ENCODE peak calls at places on chromosomes 4 and X, in six cellular contexts. O, F, E, B, I and N are unnamed samples.

GRCh38 chrX:39766882-39767281 is 330.9 kb downstream of the BCOR start:
- DNase-seq in O (no peak), I (no peak), F (no peak), E (no peak), B (no peak), N (no peak)

GRCh38 chr4:113043591-113043990 is 5.9 kb upstream of the ANK2 start:
- DNase-seq in O (no peak), I (no peak), B (no peak), F (no peak), E (no peak), N (no peak)

GRCh38 chrX:153928846-153929245 is 2.8 kb upstream of the ARHGAP4 start:
- DNase-seq in O (no peak), I (no peak), F (no peak), E (no peak), B (no peak), N (no peak)

GRCh38 chr4:124206779-124207605 is 505.5 kb downstream of the ANKRD50 start:
- DNase-seq in E (no peak), I (no peak), B (no peak), F (no peak), O (no peak), N (no peak)

GRCh38 chr4:7195546-7196282 is 3.4 kb downstream of the SORCS2 start:
- DNase-seq in I (no peak), E (peak; percentile 75), F (no peak), O (peak; percentile 10), B (no peak), N (no peak)

GRCh38 chr4:41656572-41657301 is 91.8 kb downstream of the PHOX2B start:
- DNase-seq in I (no peak), B (no peak), F (no peak), O (no peak), E (no peak), N (no peak)

GRCh38 chrX:110002300-110003166 is at the start of gene TMEM164:
- DNase-seq in E (peak; percentile 80), I (peak; percentile 89), O (peak; percentile 84), B (peak; percentile 77), F (peak; percentile 89), N (peak; percentile 37)

GRCh38 chrX:115030635-115031034 is 13.2 kb upstream of the IL13RA2 start:
- DNase-seq in B (peak; percentile 92), I (no peak), F (peak; percentile 63), O (no peak), E (no peak), N (no peak)

GRCh38 chrX:145552643-145553042 is 265.0 kb upstream of the SLITRK2 start:
- DNase-seq in O (no peak), I (no peak), E (no peak), B (no peak), F (no peak), N (no peak)

GRCh38 chr4:24244663-24245519 is 339.5 kb downstream of the DHX15 start:
- DNase-seq in B (no peak), F (no peak), I (no peak), O (no peak), E (peak; percentile 31), N (no peak)

GRCh38 chr4:55121246-55121645 is 4.1 kb downstream of the KDR start:
- DNase-seq in I (no peak), F (no peak), E (no peak), B (no peak), O (no peak), N (no peak)

GRCh38 chr4:180828455-180829018 is 1414.7 kb upstream of the TENM3 start:
- DNase-seq in B (peak; percentile 52), O (no peak), E (peak; percentile 89), I (no peak), F (no peak), N (no peak)

GRCh38 chr4:136055360-136055759 is 1476.9 kb downstream of the PCDH18 start:
- DNase-seq in B (no peak), F (no peak), I (no peak), O (no peak), E (no peak), N (no peak)

GRCh38 chrX:37825225-37825842 is 22.0 kb downstream of the DYNLT3 start:
- DNase-seq in O (peak; percentile 13), B (peak; percentile 26), I (peak; percentile 37), E (peak; percentile 67), F (peak; percentile 68), N (no peak)

GRCh38 chr4:22678851-22679517 is 13.8 kb upstream of the GBA3 start:
- DNase-seq in B (no peak), O (no peak), F (no peak), E (no peak), I (no peak), N (no peak)

GRCh38 chrX:18899796-18900380 is 84.0 kb downstream of the PHKA2 start:
- DNase-seq in I (no peak), E (peak; percentile 12), F (no peak), O (no peak), B (no peak), N (no peak)

GRCh38 chr4:26227827-26228226 is 93.0 kb upstream of the RBPJ start:
- DNase-seq in B (no peak), E (no peak), O (no peak), I (no peak), F (no peak), N (no peak)

GRCh38 chr4:160129439-160129838 is 1026.6 kb downstream of the RAPGEF2 start:
- DNase-seq in F (no peak), B (peak; percentile 83), I (no peak), E (peak; percentile 0), O (no peak), N (no peak)

GRCh38 chr4:38424171-38424871 is 239.7 kb upstream of the KLF3 start:
- DNase-seq in E (no peak), B (no peak), O (no peak), F (peak; percentile 69), I (no peak), N (no peak)

GRCh38 chrX:71533850-71534515 is 1.1 kb downstream of the OGT start:
- DNase-seq in B (peak; percentile 52), I (peak; percentile 34), F (peak; percentile 45), O (peak; percentile 30), E (peak; percentile 61), N (no peak)

GRCh38 chr4:182179105-182179504 is 64.1 kb upstream of the TENM3 start:
- DNase-seq in E (peak; percentile 67), I (no peak), F (no peak), B (peak; percentile 61), O (no peak), N (no peak)

GRCh38 chr4:338759-339097 is 1.1 kb downstream of the ZNF141 start:
- DNase-seq in E (no peak), F (no peak), B (peak; percentile 6), I (no peak), O (no peak), N (no peak)

GRCh38 chrX:118675336-118675965 is 52.0 kb upstream of the IL13RA1 start:
- DNase-seq in I (no peak), F (no peak), O (no peak), B (no peak), E (no peak), N (no peak)

GRCh38 chrX:29530520-29530919 is 684.8 kb upstream of the MAGEB2 start:
- DNase-seq in B (peak; percentile 42), I (no peak), F (no peak), E (peak; percentile 73), O (no peak), N (no peak)

GRCh38 chr4:72568959-72569718 is at the start of gene ADAMTS3:
- DNase-seq in O (peak; percentile 80), I (peak; percentile 54), B (peak; percentile 49), F (peak; percentile 28), E (peak; percentile 84), N (no peak)

GRCh38 chrX:24175276-24175675 is 25.7 kb downstream of the ZFX start:
- DNase-seq in O (no peak), I (no peak), E (no peak), B (no peak), F (no peak), N (no peak)
- H3K4me1 ChIP-seq in O (no peaks in the 10 kb centered on the region), I (peaks cover 1% of the 10 kb centered on the region), E (peaks cover 19% of the 10 kb centered on the region), B (no peaks in the 10 kb centered on the region), F (no peaks in the 10 kb centered on the region), N (no peaks in the 10 kb centered on the region)

GRCh38 chrX:21840199-21840557 is 761 bp downstream of the MBTPS2 start:
- DNase-seq in E (peak; percentile 7), F (no peak), B (no peak), O (no peak), I (no peak), N (no peak)
- H3K4me3 ChIP-seq in E (peak overlapping the region; percentile 88), F (peak overlapping the region; percentile 53), B (peak overlapping the region; percentile 72), O (peak overlapping the region; percentile 46), I (peak overlapping the region; percentile 72), N (peak overlapping the region; percentile 68)

DNA sequence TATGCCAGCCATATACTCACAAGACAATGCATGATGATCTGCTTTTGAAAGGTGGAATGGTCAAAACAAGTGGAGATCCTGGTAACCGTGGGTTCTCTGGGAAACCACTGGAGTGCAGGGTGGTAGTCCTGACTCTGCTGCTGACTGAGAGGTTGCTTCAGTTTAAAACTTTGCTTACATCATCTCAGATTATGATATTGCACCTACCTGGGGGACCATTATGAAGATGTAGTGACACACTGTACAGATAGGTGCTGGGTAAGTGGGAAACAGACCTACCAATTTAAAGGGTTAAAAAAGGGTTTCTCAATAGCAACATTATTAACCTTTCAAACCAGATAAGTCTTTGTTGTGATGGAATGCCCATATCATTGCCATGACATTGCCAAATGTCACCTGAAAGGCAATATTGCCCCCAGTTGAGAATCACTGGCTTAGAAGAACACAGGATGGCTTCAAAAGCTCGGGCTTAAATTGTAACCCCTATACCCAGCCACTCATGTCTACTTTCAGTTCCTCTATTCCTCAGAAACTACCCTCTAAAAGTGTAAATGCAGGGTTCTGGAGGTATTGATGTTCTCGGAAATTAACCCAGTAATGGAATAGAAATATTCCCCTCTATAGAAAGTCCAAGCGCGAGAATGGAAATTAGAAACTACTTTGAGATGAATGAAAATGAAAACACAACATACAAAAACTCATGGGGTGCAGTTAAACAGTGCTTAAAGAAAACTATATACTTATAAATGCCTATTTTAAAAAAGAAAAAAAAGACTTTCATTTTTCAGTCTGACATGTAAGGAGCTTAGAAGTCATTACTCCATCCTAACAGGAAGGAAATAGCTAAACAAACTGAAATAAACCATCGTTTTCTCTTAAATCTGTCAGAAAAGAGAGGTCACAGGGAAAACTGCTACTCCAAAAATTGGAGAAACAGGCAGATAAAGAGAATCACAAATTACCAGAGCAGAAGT is 65.8 kb downstream of the ARHGEF6 start:
- DNase-seq in I (no peak), E (no peak), O (no peak), F (no peak), B (no peak), N (no peak)
- H3K4me1 ChIP-seq in I (no peaks in the 10 kb centered on the region), E (peaks cover 19% of the 10 kb centered on the region), O (no peaks in the 10 kb centered on the region), F (no peaks in the 10 kb centered on the region), B (no peaks in the 10 kb centered on the region), N (peaks cover 6% of the 10 kb centered on the region)

GRCh38 chrX:102887687-102888086 is 49.4 kb upstream of the RAB40AL start:
- DNase-seq in E (no peak), F (no peak), O (no peak), I (no peak), B (no peak), N (no peak)
- H3K4me3 ChIP-seq in E (no peak overlapping the region), F (no peak overlapping the region), O (no peak overlapping the region), I (no peak overlapping the region), B (no peak overlapping the region), N (no peak overlapping the region)